ENCODE peak calls at places on chromosome 13, in four cellular contexts. One of them, this sample, is unnamed.

GRCh38 chr13:93903909-93904308 is 575.6 kb downstream of the DCT start:
- DNase-seq in H54: no peak
- DNase-seq in activated naive CD4-positive, alpha-beta T cell treated with anti-CD3 and anti-CD28 coated beads for 36 hours: no peak
- DNase-seq in NCI-H1436: no peak
- DNase-seq in this sample: no peak

GRCh38 chr13:30862707-30863106 is 43.4 kb upstream of the MEDAG start:
- DNase-seq in H54: no peak
- DNase-seq in activated naive CD4-positive, alpha-beta T cell treated with anti-CD3 and anti-CD28 coated beads for 36 hours: no peak
- DNase-seq in NCI-H1436: no peak
- DNase-seq in this sample: no peak

GRCh38 chr13:98650376-98651107 is 73.6 kb upstream of the STK24 start:
- DNase-seq in NCI-H1436: no peak
- DNase-seq in activated naive CD4-positive, alpha-beta T cell treated with anti-CD3 and anti-CD28 coated beads for 36 hours: no peak
- DNase-seq in H54: no peak
- DNase-seq in this sample: no peak

GRCh38 chr13:34521166-34521565 is 420.9 kb upstream of the NBEA start:
- DNase-seq in NCI-H1436: no peak
- DNase-seq in H54: no peak
- DNase-seq in activated naive CD4-positive, alpha-beta T cell treated with anti-CD3 and anti-CD28 coated beads for 36 hours: no peak
- DNase-seq in this sample: no peak

GRCh38 chr13:96388598-96388997 is 298.7 kb downstream of the HS6ST3 start:
- DNase-seq in activated naive CD4-positive, alpha-beta T cell treated with anti-CD3 and anti-CD28 coated beads for 36 hours: no peak
- DNase-seq in H54: no peak
- DNase-seq in NCI-H1436: no peak
- DNase-seq in this sample: no peak

GRCh38 chr13:101451641-101452040 is 834 bp upstream of the ITGBL1 start:
- DNase-seq in activated naive CD4-positive, alpha-beta T cell treated with anti-CD3 and anti-CD28 coated beads for 36 hours: no peak
- DNase-seq in NCI-H1436: no peak
- DNase-seq in H54: no peak
- DNase-seq in this sample: no peak

GRCh38 chr13:42116225-42116624 is 67.8 kb downstream of the DGKH start:
- DNase-seq in activated naive CD4-positive, alpha-beta T cell treated with anti-CD3 and anti-CD28 coated beads for 36 hours: no peak
- DNase-seq in NCI-H1436: no peak
- DNase-seq in H54: no peak
- DNase-seq in this sample: no peak

GRCh38 chr13:93158565-93158964 is 68.0 kb upstream of the GPC6 start:
- DNase-seq in NCI-H1436: no peak
- DNase-seq in H54: no peak
- DNase-seq in activated naive CD4-positive, alpha-beta T cell treated with anti-CD3 and anti-CD28 coated beads for 36 hours: no peak
- DNase-seq in this sample: no peak

GRCh38 chr13:48161530-48162179 is 66.8 kb upstream of the MED4 start:
- DNase-seq in H54: no peak
- DNase-seq in NCI-H1436: no peak
- DNase-seq in activated naive CD4-positive, alpha-beta T cell treated with anti-CD3 and anti-CD28 coated beads for 36 hours: no peak
- DNase-seq in this sample: peak; percentile 80

GRCh38 chr13:105709181-105709580 is 826.3 kb downstream of the EFNB2 start:
- DNase-seq in H54: no peak
- DNase-seq in activated naive CD4-positive, alpha-beta T cell treated with anti-CD3 and anti-CD28 coated beads for 36 hours: no peak
- DNase-seq in NCI-H1436: no peak
- DNase-seq in this sample: no peak

GRCh38 chr13:85828094-85828684 is 29.0 kb upstream of the SLITRK6 start:
- DNase-seq in H54: no peak
- DNase-seq in NCI-H1436: peak; percentile 17
- DNase-seq in activated naive CD4-positive, alpha-beta T cell treated with anti-CD3 and anti-CD28 coated beads for 36 hours: no peak
- DNase-seq in this sample: no peak

GRCh38 chr13:60001892-60002291 is 161.8 kb downstream of the DIAPH3 start:
- DNase-seq in activated naive CD4-positive, alpha-beta T cell treated with anti-CD3 and anti-CD28 coated beads for 36 hours: no peak
- DNase-seq in NCI-H1436: no peak
- DNase-seq in H54: no peak
- DNase-seq in this sample: no peak

GRCh38 chr13:25249001-25249543 is 38.2 kb downstream of the MTMR6 start:
- DNase-seq in activated naive CD4-positive, alpha-beta T cell treated with anti-CD3 and anti-CD28 coated beads for 36 hours: no peak
- DNase-seq in H54: no peak
- DNase-seq in NCI-H1436: no peak
- DNase-seq in this sample: no peak

GRCh38 chr13:113930711-113931637 is 42.9 kb downstream of the C13orf46 start:
- DNase-seq in H54: no peak
- DNase-seq in activated naive CD4-positive, alpha-beta T cell treated with anti-CD3 and anti-CD28 coated beads for 36 hours: peak; percentile 30
- DNase-seq in NCI-H1436: no peak
- DNase-seq in this sample: no peak

GRCh38 chr13:30905932-30906383 is at the start of gene MEDAG:
- DNase-seq in activated naive CD4-positive, alpha-beta T cell treated with anti-CD3 and anti-CD28 coated beads for 36 hours: no peak
- DNase-seq in H54: no peak
- DNase-seq in NCI-H1436: no peak
- DNase-seq in this sample: no peak

This sample was measured in KBM-7.